ENCODE peak calls at places on chromosomes 11 and 22, in eight cellular contexts. Y is mucosa of descending colon; T is A549; O is iris pigment epithelial cell; H is fibroblast of the aortic adventitia; M is NCI-H1092; Z is substantia nigra; X is naive thymus-derived CD8-positive, alpha-beta T cell. N is an unnamed sample.

GRCh38 chr11:120467627-120468026 is 43.9 kb upstream of the GRIK4 start:
- DNase-seq in X (no peak), Z (no peak), T (no peak), Y (no peak), O (peak; percentile 61), M (no peak), H (no peak), N (no peak)

GRCh38 chr11:2820976-2821375 is 64.6 kb downstream of the CDKN1C start:
- DNase-seq in M (no peak), Y (peak; percentile 26), X (no peak), Z (no peak), T (no peak), O (no peak), H (no peak), N (no peak)

GRCh38 chr11:69000831-69001245 is 12.2 kb downstream of the MRGPRF start:
- DNase-seq in H (peak; percentile 91), X (no peak), T (peak; percentile 60), Y (no peak), Z (no peak), O (peak; percentile 73), M (no peak), N (no peak)

GRCh38 chr11:121790435-121790834 is 325.6 kb downstream of the BLID start:
- DNase-seq in X (no peak), M (no peak), O (no peak), Y (no peak), Z (no peak), T (no peak), H (no peak), N (no peak)

GRCh38 chr11:117839936-117840813 is 15.6 kb upstream of the FXYD2 start:
- DNase-seq in X (no peak), Z (no peak), Y (no peak), M (no peak), H (no peak), O (no peak), T (no peak), N (peak; percentile 10)

GRCh38 chr11:92308366-92308765 is 83.7 kb downstream of the FAT3 start:
- DNase-seq in H (no peak), Y (no peak), M (no peak), X (no peak), Z (no peak), O (no peak), T (no peak), N (no peak)

GRCh38 chr11:69642549-69642912 is 1.6 kb downstream of the CCND1 start:
- DNase-seq in T (no peak), M (no peak), O (no peak), X (peak; percentile 26), Z (no peak), Y (peak; percentile 73), H (no peak), N (peak; percentile 52)

GRCh38 chr11:26704249-26704648 is 17.6 kb downstream of the SLC5A12 start:
- DNase-seq in Y (no peak), Z (no peak), O (peak; percentile 41), X (no peak), T (no peak), H (no peak), M (no peak), N (no peak)

GRCh38 chr11:66856496-66857233 is at the start of gene LRFN4:
- DNase-seq in Z (peak; percentile 52), O (no peak), T (peak; percentile 39), Y (no peak), H (no peak), M (peak; percentile 50), X (no peak), N (peak; percentile 61)

GRCh38 chr11:60570970-60571369 is 55.8 kb downstream of the MS4A13 start:
- DNase-seq in X (no peak), Y (no peak), M (no peak), H (no peak), Z (no peak), T (no peak), O (no peak), N (no peak)

GRCh38 chr22:23826510-23827350 is 12.1 kb downstream of the DERL3 start:
- DNase-seq in H (no peak), Y (peak; percentile 43), O (no peak), Z (no peak), M (no peak), X (no peak), T (no peak), N (no peak)

GRCh38 chr11:13629752-13630151 is 38.7 kb upstream of the FAR1 start:
- DNase-seq in T (no peak), Y (no peak), M (no peak), Z (no peak), X (no peak), O (no peak), H (no peak), N (no peak)

GRCh38 chr22:24803064-24803542 is 2.9 kb upstream of the SGSM1 start:
- DNase-seq in X (peak; percentile 39), M (no peak), H (peak; percentile 40), Y (no peak), O (peak; percentile 26), T (peak; percentile 61), Z (peak; percentile 32), N (peak; percentile 65)

GRCh38 chr11:113313601-113314000 is 782 bp upstream of the TTC12 start:
- DNase-seq in Y (no peak), Z (no peak), O (no peak), T (no peak), M (no peak), H (no peak), X (no peak), N (no peak)

GRCh38 chr11:91100432-91100831 is 877.6 kb upstream of the CHORDC1 start:
- DNase-seq in M (no peak), Y (no peak), T (no peak), O (peak; percentile 3), Z (no peak), H (no peak), X (no peak), N (no peak)

GRCh38 chr11:17604913-17605230 is 57.8 kb downstream of the OTOG start:
- DNase-seq in M (no peak), Y (no peak), H (no peak), Z (no peak), T (no peak), X (no peak), O (no peak), N (peak; percentile 4)

GRCh38 chr11:130677486-130678153 is 229.2 kb downstream of the ADAMTS15 start:
- DNase-seq in M (no peak), H (peak; percentile 83), T (no peak), X (no peak), Z (no peak), Y (no peak), O (peak; percentile 77), N (no peak)

GRCh38 chr22:47162865-47163264 is 400.4 kb downstream of the TBC1D22A start:
- DNase-seq in T (no peak), H (no peak), Z (no peak), Y (no peak), X (no peak), M (no peak), O (no peak), N (no peak)

GRCh38 chr11:86548278-86548917 is 124.0 kb downstream of the ME3 start:
- DNase-seq in Y (no peak), X (no peak), M (no peak), H (peak; percentile 94), Z (no peak), T (no peak), O (peak; percentile 73), N (no peak)

GRCh38 chr11:112784323-112785073 is 176.7 kb upstream of the NCAM1 start:
- DNase-seq in T (no peak), M (no peak), O (peak; percentile 8), X (no peak), Y (no peak), Z (peak; percentile 20), H (peak; percentile 99), N (no peak)

GRCh38 chr22:28180804-28181203 is 261.7 kb upstream of the PITPNB start:
- DNase-seq in Y (no peak), X (no peak), T (no peak), O (peak; percentile 65), M (no peak), H (peak; percentile 8), Z (no peak), N (no peak)

GRCh38 chr11:93740031-93740801 is 1.1 kb downstream of the TAF1D start:
- DNase-seq in Z (no peak), H (peak; percentile 47), O (peak; percentile 62), X (peak; percentile 26), T (no peak), Y (peak; percentile 63), M (no peak), N (no peak)

N was measured in stomach.